ENCODE peak calls at places on chromosome 12, in six cellular contexts. D is esophagus squamous epithelium, E is tibial nerve, W is hepatocyte, B is lung, S is heart left ventricle. K is an unnamed sample.

GRCh38 chr12:121819212-121819949 is 15.6 kb downstream of the SETD1B start:
- DNase-seq in E (no peak), S (no peak), D (no peak), W (no peak), B (no peak), K (no peak)

GRCh38 chr12:12608557-12608957 is 3.1 kb upstream of the CREBL2 start:
- DNase-seq in D (no peak), E (no peak), S (no peak), W (no peak), B (no peak), K (no peak)

GRCh38 chr12:13390381-13390856 is 193.9 kb downstream of the EMP1 start:
- DNase-seq in S (peak; percentile 89), B (peak; percentile 91), E (peak; percentile 32), D (no peak), W (peak; percentile 64), K (peak; percentile 85)

GRCh38 chr12:127509066-127509778 is 757.7 kb upstream of the TMEM132C start:
- DNase-seq in S (no peak), D (no peak), B (no peak), W (no peak), E (no peak), K (no peak)

GRCh38 chr12:124852329-124852831 is 11.3 kb downstream of the SCARB1 start:
- DNase-seq in E (peak; percentile 61), B (peak; percentile 59), D (no peak), S (peak; percentile 85), W (peak; percentile 72), K (peak; percentile 64)

GRCh38 chr12:110354172-110354780 is 49.2 kb downstream of the ANAPC7 start:
- DNase-seq in W (no peak), D (no peak), B (no peak), S (no peak), E (no peak), K (no peak)

GRCh38 chr12:72134934-72135333 is 137.2 kb upstream of the TRHDE start:
- DNase-seq in E (no peak), W (no peak), B (no peak), S (no peak), D (no peak), K (no peak)

GRCh38 chr12:131574397-131574775 is 136.5 kb upstream of the SFSWAP start:
- DNase-seq in B (no peak), E (no peak), D (no peak), S (no peak), W (no peak), K (no peak)

GRCh38 chr12:104576178-104576778 is 119.5 kb downstream of the CHST11 start:
- DNase-seq in D (no peak), E (no peak), B (no peak), W (no peak), S (no peak), K (no peak)

GRCh38 chr12:44930972-44931600 is 55.0 kb upstream of the NELL2 start:
- DNase-seq in E (no peak), S (no peak), W (peak; percentile 88), D (no peak), B (no peak), K (no peak)

GRCh38 chr12:28767836-28768348 is 381.2 kb upstream of the FAR2 start:
- DNase-seq in S (no peak), E (no peak), W (no peak), B (no peak), D (no peak), K (no peak)

GRCh38 chr12:34294671-34295365 is 272.5 kb downstream of the ALG10 start:
- DNase-seq in W (no peak), E (no peak), B (no peak), D (no peak), S (peak; percentile 37), K (peak; percentile 4)

GRCh38 chr12:32230607-32230982 is 123.9 kb downstream of the BICD1 start:
- DNase-seq in E (no peak), B (no peak), D (no peak), W (no peak), S (no peak), K (no peak)

GRCh38 chr12:64583395-64584172 is 26.7 kb upstream of the RASSF3 start:
- DNase-seq in D (no peak), S (no peak), W (no peak), B (no peak), E (no peak), K (peak; percentile 22)

GRCh38 chr12:98767248-98767647 is 122.2 kb downstream of the APAF1 start:
- DNase-seq in B (no peak), S (no peak), E (no peak), W (no peak), D (no peak), K (no peak)

GRCh38 chr12:98770230-98770629 is 125.1 kb downstream of the APAF1 start:
- DNase-seq in B (no peak), D (no peak), E (no peak), S (no peak), W (no peak), K (no peak)

GRCh38 chr12:98772818-98773217 is 127.7 kb downstream of the APAF1 start:
- DNase-seq in D (no peak), W (no peak), B (no peak), S (no peak), E (no peak), K (no peak)

DNA sequence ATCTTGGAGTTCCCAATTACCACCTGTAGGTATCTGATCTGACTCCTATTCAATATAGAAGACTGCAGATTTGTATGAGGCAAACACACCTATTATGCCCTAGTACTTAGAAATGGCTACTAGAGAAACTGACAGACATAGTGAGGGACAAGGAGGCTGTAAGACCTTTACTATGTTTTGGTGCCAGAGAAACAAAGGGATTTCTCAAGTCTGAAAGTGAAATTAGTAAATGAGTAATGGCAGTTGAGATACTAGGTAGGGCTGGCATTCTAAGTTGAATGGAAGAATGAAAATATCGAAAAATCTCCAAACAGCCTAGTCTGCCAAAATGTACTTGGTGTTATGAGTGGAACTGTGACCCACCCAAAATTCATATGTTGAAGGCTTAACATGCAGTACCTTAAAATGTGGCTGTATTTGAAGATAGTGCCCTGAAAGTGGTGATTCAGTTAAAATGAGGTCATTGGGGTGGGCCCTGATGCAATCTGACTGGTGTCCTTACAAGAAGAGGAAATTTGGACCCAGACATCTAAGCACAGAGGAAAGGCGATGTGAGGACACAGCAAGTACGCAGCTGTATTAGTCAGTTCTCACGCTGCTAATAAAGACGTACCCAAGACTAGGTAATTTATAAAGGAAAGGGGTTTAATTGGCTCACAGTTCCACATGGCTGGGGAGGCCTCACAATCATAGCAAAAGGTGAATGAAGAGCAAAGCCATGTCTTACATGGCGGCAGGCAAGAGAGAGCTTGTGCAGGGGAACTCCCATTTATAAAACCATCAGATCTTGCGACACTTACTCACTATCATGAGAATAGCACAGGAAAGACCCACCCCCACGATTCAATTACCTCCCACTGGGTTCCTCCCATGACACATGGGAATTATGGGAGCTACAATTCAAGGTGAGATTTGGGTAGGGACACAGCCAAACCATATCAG is 127.0 kb downstream of the APAF1 start:
- DNase-seq in E (no peak), S (no peak), W (no peak), B (no peak), D (no peak), K (no peak)
- TF ChIP-seq CTCF in E (no peak), S (no peak), W (no peak), B (no peak), D (no peak), K (no peak)

GRCh38 chr12:88122666-88123065 is 19.2 kb downstream of the CEP290 start:
- DNase-seq in W (no peak), B (no peak), E (no peak), S (no peak), D (no peak), K (no peak)
- H3K4me1 ChIP-seq in W (no peaks in the 10 kb centered on the region), B (no peaks in the 10 kb centered on the region), E (no peaks in the 10 kb centered on the region), S (no peaks in the 10 kb centered on the region), D (no peaks in the 10 kb centered on the region), K (no peaks in the 10 kb centered on the region)

GRCh38 chr12:24903305-24904088 is 45.4 kb downstream of the BCAT1 start:
- DNase-seq in E (no peak), S (no peak), B (no peak), W (no peak), D (no peak), K (no peak)

GRCh38 chr12:24905431-24905830 is 43.5 kb downstream of the BCAT1 start:
- DNase-seq in E (no peak), W (no peak), B (no peak), S (no peak), D (no peak), K (no peak)

GRCh38 chr12:24901975-24902461 is 46.9 kb downstream of the BCAT1 start:
- DNase-seq in W (no peak), B (no peak), S (no peak), D (no peak), E (no peak), K (peak; percentile 49)

GRCh38 chr12:24904871-24905270 is 44.0 kb downstream of the BCAT1 start:
- DNase-seq in S (no peak), E (no peak), D (no peak), W (no peak), B (no peak), K (no peak)

DNA sequence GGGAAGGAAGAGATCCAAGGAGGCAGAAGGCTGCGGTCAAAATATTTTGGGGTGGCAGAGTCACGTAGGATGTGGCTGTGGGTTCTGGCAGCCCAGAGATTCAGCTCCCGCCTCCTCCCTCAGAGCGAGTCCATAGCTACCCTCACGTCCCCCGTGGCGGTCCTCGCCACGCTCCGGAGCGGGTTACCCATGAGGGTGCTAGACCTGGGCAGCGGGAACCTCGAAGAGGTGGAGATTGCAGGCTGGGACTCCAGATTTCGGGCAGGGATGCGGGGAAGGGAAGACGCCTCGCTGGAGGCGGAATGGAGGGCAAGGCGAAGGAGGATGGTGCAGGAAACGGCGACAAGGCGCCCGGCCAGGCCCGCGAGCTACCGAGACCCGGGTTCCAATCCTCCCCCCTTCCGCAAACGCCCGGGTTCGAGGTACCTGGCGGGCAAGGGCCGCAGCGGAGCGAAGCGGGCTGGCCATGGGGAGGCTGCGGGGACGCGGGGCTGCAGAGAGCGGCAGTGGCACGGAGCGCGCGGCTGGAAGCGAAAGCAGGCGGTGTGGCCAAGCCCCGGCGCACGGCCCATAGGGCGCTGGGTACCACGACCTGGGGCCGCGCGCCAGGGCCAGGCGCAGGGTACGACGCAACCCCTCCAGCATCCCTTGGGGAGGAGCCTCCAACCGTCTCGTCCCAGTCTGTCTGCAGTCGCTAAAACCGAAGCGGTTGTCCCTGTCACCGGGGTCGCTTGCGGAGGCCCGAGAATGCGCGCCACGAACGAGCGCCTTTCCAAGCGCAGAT is 46.2 kb downstream of the BCAT1 start:
- DNase-seq in S (peak; percentile 69), B (no peak), W (peak; percentile 28), E (no peak), D (no peak), K (no peak)
- H3K27ac ChIP-seq in S (no peak overlapping the region), B (peak overlapping the region; percentile 35), W (no peak overlapping the region), E (peak overlapping the region; percentile 8), D (peak overlapping the region; percentile 73), K (no peak overlapping the region)

DNA sequence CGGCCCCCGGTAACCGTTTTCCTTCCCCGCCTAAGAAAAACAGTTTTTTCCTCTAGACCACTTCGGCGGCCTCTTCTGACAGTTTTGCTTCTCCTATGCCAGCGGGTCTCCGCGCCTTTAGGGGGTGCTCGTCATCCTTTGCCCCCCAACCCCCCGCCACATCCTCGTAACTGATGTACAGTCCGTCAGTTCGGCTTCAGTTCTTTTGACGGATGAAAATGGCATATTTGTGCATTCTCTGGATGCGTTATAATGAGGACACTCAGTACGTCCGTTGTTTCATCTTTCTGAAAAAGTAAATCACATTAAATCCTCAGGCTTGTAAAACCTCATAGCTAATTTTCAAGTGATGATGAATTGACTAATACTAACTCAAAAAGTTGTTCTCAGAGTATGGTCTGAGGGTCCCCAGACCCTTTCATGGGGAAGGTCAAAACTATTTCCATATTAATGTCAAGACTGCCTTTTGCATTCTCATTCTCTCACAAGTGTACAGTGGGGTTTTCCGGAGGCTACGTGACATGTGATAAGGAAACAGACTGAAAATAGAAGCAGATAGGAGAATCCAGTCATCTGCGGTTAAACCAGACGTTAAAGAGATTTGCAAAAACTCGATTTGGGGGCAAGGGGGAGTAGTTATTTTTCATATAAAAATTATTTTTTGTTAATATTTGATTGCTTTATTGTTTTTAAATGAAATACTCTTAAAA is 829 bp upstream of the NAP1L1 start:
- DNase-seq in D (no peak), S (no peak), B (no peak), E (no peak), W (peak; percentile 31), K (peak; percentile 55)
- TF ChIP-seq CTCF in D (no peak), S (peak; percentile 24), B (no peak), E (peak; percentile 8), W (peak; percentile 45), K (no peak)

K was measured in testis.